ENCODE peak calls at places on chromosomes 4 and X, in ten cellular contexts. M is GM13977; C is naive B cell; Y is left cardiac atrium; H is NCI-H1417; L is endothelial cell; W is lung microvascular endothelial cell; Q is activated effector memory CD4-positive, alpha-beta T cell treated with anti-CD3 and anti-CD28 coated beads, Interleukin-2, amount 50 U/mL, for 16 hours; A is MCF 10A; Z is effector memory CD8-positive, alpha-beta T cell. D is an unnamed sample.

GRCh38 chr4:109750652-109751244 is 20.9 kb upstream of the PLA2G12A start:
- DNase-seq in M (no peak), C (no peak), Y (no peak), H (no peak), L (no peak), W (no peak), Q (no peak), A (no peak), Z (no peak), D (no peak)

GRCh38 chr4:123524958-123525628 is 128.5 kb downstream of the SPRY1 start:
- DNase-seq in M (no peak), C (no peak), Y (no peak), H (no peak), L (no peak), W (no peak), Q (no peak), A (no peak), Z (no peak), D (no peak)

GRCh38 chr4:76562161-76562560 is 127.1 kb downstream of the SHROOM3 start:
- DNase-seq in M (no peak), C (no peak), Y (no peak), H (no peak), L (no peak), W (no peak), Q (no peak), A (peak), Z (no peak), D (no peak)

GRCh38 chrX:12877386-12877785 is 10.5 kb downstream of the TLR7 start:
- DNase-seq in M (no peak), C (no peak), Y (no peak), H (no peak), L (no peak), W (no peak), Q (no peak), A (no peak), Z (no peak), D (no peak)

GRCh38 chrX:129736491-129736890 is 2.3 kb upstream of the XPNPEP2 start:
- DNase-seq in M (no peak), C (no peak), Y (no peak), H (no peak), L (no peak), W (no peak), Q (peak), A (no peak), Z (no peak), D (no peak)

GRCh38 chr4:633406-633805 is 8.0 kb downstream of the PDE6B start:
- DNase-seq in M (no peak), C (no peak), Y (no peak), H (no peak), L (no peak), W (no peak), Q (peak), A (no peak), Z (no peak), D (no peak)

GRCh38 chrX:46258356-46258755 is 286.9 kb downstream of the ZNF674 start:
- DNase-seq in M (no peak), C (no peak), Y (no peak), H (no peak), L (no peak), W (no peak), Q (no peak), A (no peak), Z (no peak), D (no peak)

GRCh38 chr4:108313546-108314339 is 145.0 kb upstream of the LEF1 start:
- DNase-seq in M (no peak), C (no peak), Y (no peak), H (no peak), L (no peak), W (no peak), Q (no peak), A (no peak), Z (no peak), D (no peak)

GRCh38 chr4:132479543-132479942 is 669.6 kb upstream of the PCDH10 start:
- DNase-seq in M (no peak), C (no peak), Y (no peak), H (no peak), L (no peak), W (no peak), Q (no peak), A (no peak), Z (no peak), D (no peak)

GRCh38 chrX:7314425-7314824 is 166.5 kb upstream of the PUDP start:
- DNase-seq in M (no peak), C (no peak), Y (no peak), H (no peak), L (no peak), W (no peak), Q (no peak), A (no peak), Z (no peak), D (no peak)

GRCh38 chrX:14779589-14779988 is 93.3 kb downstream of the FANCB start:
- DNase-seq in M (no peak), C (no peak), Y (no peak), H (no peak), L (no peak), W (no peak), Q (no peak), A (no peak), Z (no peak), D (no peak)

GRCh38 chrX:41693024-41693423 is 4.3 kb downstream of the GPR34 start:
- DNase-seq in M (no peak), C (no peak), Y (no peak), H (no peak), L (no peak), W (no peak), Q (no peak), A (no peak), Z (no peak), D (no peak)

GRCh38 chr4:186227744-186228513 is 622 bp downstream of the KLKB1 start:
- DNase-seq in M (no peak), C (no peak), Y (no peak), H (no peak), L (no peak), W (no peak), Q (no peak), A (no peak), Z (no peak), D (no peak)

GRCh38 chrX:96211953-96212352 is 472.7 kb upstream of the DIAPH2 start:
- DNase-seq in M (no peak), C (no peak), Y (no peak), H (no peak), L (no peak), W (no peak), Q (no peak), A (no peak), Z (no peak), D (no peak)

GRCh38 chrX:112513154-112513553 is 166.6 kb downstream of the LHFPL1 start:
- DNase-seq in M (no peak), C (no peak), Y (no peak), H (no peak), L (no peak), W (no peak), Q (no peak), A (peak), Z (no peak), D (no peak)

GRCh38 chr4:62279689-62280088 is 1079.6 kb downstream of the ADGRL3 start:
- DNase-seq in M (no peak), C (no peak), Y (no peak), H (no peak), L (no peak), W (no peak), Q (no peak), A (no peak), Z (no peak), D (no peak)

GRCh38 chr4:69032847-69033638 is 63.2 kb upstream of the UGT2B7 start:
- DNase-seq in M (no peak), C (no peak), Y (no peak), H (no peak), L (no peak), W (no peak), Q (no peak), A (peak), Z (no peak), D (no peak)

GRCh38 chr4:154911608-154912098 is 130.6 kb downstream of the RBM46 start:
- DNase-seq in M (no peak), C (no peak), Y (no peak), H (no peak), L (no peak), W (no peak), Q (no peak), A (no peak), Z (no peak), D (no peak)

GRCh38 chr4:153573221-153573620 is 107.1 kb downstream of the TMEM131L start:
- DNase-seq in M (no peak), C (no peak), Y (peak), H (no peak), L (no peak), W (no peak), Q (no peak), A (no peak), Z (no peak), D (no peak)

GRCh38 chr4:13919021-13919441 is 291.5 kb upstream of the BOD1L1 start:
- DNase-seq in M (no peak), C (no peak), Y (no peak), H (no peak), L (no peak), W (no peak), Q (no peak), A (no peak), Z (no peak), D (no peak)

GRCh38 chr4:54054501-54054900 is 9.9 kb downstream of the CHIC2 start:
- DNase-seq in M (no peak), C (no peak), Y (no peak), H (no peak), L (no peak), W (no peak), Q (no peak), A (no peak), Z (no peak), D (no peak)

GRCh38 chr4:163484906-163485305 is 9.6 kb upstream of the TMA16 start:
- DNase-seq in M (peak), C (peak), Y (peak), H (peak), L (peak), W (peak), Q (peak), A (peak), Z (peak), D (peak)

GRCh38 chr4:64405761-64406160 is 3.5 kb downstream of the TECRL start:
- DNase-seq in M (no peak), C (no peak), Y (no peak), H (no peak), L (no peak), W (no peak), Q (no peak), A (no peak), Z (no peak), D (no peak)

GRCh38 chrX:38664285-38664684 is 102.9 kb downstream of the TSPAN7 start:
- DNase-seq in M (no peak), C (no peak), Y (no peak), H (peak), L (peak), W (peak), Q (no peak), A (peak), Z (no peak), D (peak)

D was measured in naive thymus-derived CD4-positive, alpha-beta T cell.